ENCODE peak calls at places on chromosome 13, in four cellular contexts. Q is fibroblast of lung, O is ascending aorta, V is endodermal cell. R is an unnamed sample.

GRCh38 chr13:76813874-76814273 is 72.3 kb downstream of the KCTD12 start:
- DNase-seq in Q (no peak), V (no peak), O (no peak), R (peak; percentile 79)

GRCh38 chr13:27258637-27259377 is 7.4 kb downstream of the RPL21 start:
- DNase-seq in O (no peak), V (no peak), Q (no peak), R (no peak)

GRCh38 chr13:23984541-23984940 is 87.2 kb upstream of the C1QTNF9B start:
- DNase-seq in Q (no peak), V (no peak), O (no peak), R (no peak)

GRCh38 chr13:76887070-76887563 is 912 bp upstream of the KCTD12 start:
- DNase-seq in V (peak; percentile 71), Q (no peak), O (no peak), R (peak; percentile 21)

GRCh38 chr13:92727118-92727517 is 499.5 kb upstream of the GPC6 start:
- DNase-seq in V (no peak), O (no peak), Q (peak; percentile 58), R (no peak)

GRCh38 chr13:44601596-44601995 is 25.5 kb upstream of the TSC22D1 start:
- DNase-seq in Q (no peak), V (peak; percentile 78), O (no peak), R (no peak)

GRCh38 chr13:24038846-24039330 is 121.6 kb upstream of the SPATA13 start:
- DNase-seq in Q (no peak), O (no peak), V (no peak), R (no peak)

GRCh38 chr13:49185264-49185663 is 34.9 kb upstream of the MLNR start:
- DNase-seq in V (no peak), Q (no peak), O (no peak), R (no peak)

GRCh38 chr13:57865600-57866294 is 234.2 kb downstream of the PCDH17 start:
- DNase-seq in V (no peak), Q (no peak), O (no peak), R (no peak)

GRCh38 chr13:113766035-113766800 is 7.2 kb downstream of the TMEM255B start:
- DNase-seq in Q (no peak), O (no peak), V (peak; percentile 38), R (no peak)

GRCh38 chr13:32136061-32136460 is 104.5 kb downstream of the FRY start:
- DNase-seq in Q (no peak), V (no peak), O (no peak), R (no peak)

DNA sequence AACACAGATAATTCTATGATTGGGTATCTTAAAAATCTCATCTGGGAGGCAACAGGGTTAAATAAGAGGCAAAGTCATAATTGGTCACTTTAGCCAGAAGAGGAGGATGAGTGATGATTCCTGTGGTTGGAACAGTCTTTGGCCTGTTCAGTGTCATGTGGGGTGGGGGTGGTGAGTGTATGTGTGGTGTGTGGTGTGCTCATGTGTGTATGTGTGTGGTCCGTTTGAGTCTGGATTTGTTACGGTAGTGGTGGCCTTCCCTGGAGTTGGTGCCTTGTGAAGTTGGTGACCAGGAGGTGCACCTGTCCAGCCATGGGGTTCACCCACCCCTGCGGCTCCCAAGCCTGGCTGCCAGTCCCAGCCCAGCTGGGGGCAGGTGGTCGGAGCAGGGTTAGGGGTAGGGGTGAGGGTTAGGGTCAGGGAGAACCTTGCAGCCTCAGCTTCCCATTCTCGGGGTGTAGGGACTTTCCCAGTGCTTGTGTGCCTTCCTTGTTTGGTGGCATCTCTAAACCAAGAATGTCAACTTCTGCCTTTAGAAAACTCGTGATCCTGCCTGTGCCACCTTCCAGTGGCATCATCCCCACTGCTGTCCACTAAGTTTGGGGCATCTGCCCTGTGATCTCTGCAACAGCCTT is 97.5 kb downstream of the RAB20 start:
- DNase-seq in Q (no peak), O (no peak), V (no peak), R (no peak)
- H3K36me3 ChIP-seq in Q (peaks cover 11% of the 10 kb centered on the region), O (peaks cover 99% of the 10 kb centered on the region), V (peaks cover 98% of the 10 kb centered on the region), R (no peaks in the 10 kb centered on the region)

DNA sequence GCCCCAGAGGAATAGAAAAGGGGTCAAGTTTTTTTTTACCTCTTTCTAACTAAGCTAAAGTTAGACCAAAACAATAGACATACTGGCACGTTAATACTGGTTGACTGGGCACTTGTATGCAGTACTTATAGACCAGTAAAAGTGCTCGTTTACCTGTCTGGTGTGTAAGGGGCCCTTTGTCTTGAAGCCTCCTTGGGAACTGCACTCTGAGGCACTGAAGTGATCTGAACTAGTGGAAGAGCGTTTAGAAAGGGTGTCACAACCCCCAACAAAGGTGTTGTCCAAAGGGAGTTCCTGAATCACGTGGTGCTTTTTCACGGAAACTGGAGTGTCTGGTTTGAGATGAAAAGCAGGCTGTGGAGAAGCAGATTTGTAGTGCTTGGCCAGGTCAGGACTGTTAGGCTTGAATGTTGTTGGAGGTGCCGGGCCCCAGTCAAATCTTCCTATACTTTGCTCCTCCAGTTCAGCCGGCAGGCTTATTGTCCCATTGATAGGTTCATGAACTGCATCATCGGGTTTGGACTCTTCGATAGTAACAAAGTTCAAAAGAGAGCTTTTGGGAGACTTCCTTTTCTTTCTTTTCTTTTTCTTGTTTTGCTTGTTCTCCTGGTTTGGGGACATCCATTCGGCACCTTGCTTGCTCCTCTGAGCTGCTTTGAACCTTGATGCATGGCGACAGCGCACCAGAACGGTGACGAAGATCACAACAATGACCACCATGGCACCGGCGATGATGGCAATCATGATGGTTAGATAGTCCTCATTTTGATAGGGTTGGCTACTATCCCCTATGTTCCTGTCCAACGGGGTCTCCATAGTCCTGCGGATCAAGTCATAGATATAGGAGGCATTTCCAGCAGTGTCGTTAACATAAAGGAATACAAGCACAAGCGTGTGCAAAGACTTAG is 4.6 kb downstream of the PCDH9 start:
- DNase-seq in V (no peak), O (no peak), Q (no peak), R (no peak)
- H3K4me3 ChIP-seq in V (no peak overlapping the region), O (peak overlapping the region; percentile 2), Q (no peak overlapping the region), R (no peak overlapping the region)

DNA sequence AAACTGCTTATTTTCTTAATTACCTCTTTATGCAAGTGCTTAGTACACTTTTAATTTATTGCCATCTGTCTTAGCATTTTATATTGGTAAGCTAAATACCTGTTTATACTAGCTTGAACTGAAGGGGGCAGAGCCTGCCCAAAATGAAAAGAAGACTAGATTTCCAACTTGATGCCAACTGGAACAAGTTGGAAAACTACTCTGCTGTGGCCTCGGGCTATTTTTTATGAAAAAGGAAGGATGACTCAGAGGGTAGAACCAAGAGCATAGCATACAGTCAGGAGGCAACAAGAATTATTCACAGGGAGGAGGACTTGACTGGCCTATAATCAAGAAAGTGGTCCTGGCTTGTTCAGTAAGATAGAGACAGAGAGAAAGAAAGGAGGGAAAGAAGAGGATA is 150.3 kb downstream of the NDFIP2 start:
- DNase-seq in Q (peak; percentile 84), V (no peak), O (no peak), R (no peak)
- TF ChIP-seq CTCF in Q (peak; percentile 30), V (peak; percentile 52), O (no peak), R (no peak)

GRCh38 chr13:50991624-50992610 is 82.3 kb downstream of the RNASEH2B start:
- DNase-seq in V (no peak), Q (no peak), O (no peak), R (no peak)
- H3K36me3 ChIP-seq in V (no peaks in the 10 kb centered on the region), Q (no peaks in the 10 kb centered on the region), O (no peaks in the 10 kb centered on the region), R (no peaks in the 10 kb centered on the region)

GRCh38 chr13:35917252-35917941 is 213.8 kb downstream of the DCLK1 start:
- DNase-seq in V (no peak), Q (no peak), O (no peak), R (no peak)
- H3K4me3 ChIP-seq in V (no peak overlapping the region), Q (no peak overlapping the region), O (peak overlapping the region; percentile 16), R (no peak overlapping the region)

GRCh38 chr13:29771247-29771646 is 79.2 kb downstream of the UBL3 start:
- DNase-seq in V (no peak), O (no peak), Q (peak; percentile 56), R (no peak)
- TF ChIP-seq CTCF in V (peak; percentile 78), O (peak; percentile 16), Q (peak; percentile 38), R (no peak)

DNA sequence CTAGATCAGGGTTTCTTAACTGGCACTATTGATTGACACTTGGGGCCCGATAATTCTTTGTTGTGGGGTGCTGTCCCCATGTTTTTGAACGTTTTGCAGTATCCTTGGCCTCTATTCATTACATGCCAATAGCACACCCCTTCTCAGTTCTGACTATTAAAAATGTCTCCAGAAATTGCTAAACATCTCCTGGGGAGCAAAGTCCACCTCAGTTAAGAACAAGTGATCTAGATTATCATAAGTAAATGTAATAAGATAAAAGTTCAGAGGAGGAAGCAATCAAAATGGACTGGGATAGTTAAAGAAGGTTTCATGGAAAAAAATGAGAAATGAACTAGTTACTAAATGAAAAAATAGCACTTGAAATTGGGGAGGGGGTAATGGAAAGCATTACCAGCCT is 98.1 kb upstream of the MIR17HG start:
- DNase-seq in O (no peak), Q (no peak), V (no peak), R (no peak)
- H3K36me3 ChIP-seq in O (no peaks in the 10 kb centered on the region), Q (no peaks in the 10 kb centered on the region), V (no peaks in the 10 kb centered on the region), R (no peaks in the 10 kb centered on the region)

DNA sequence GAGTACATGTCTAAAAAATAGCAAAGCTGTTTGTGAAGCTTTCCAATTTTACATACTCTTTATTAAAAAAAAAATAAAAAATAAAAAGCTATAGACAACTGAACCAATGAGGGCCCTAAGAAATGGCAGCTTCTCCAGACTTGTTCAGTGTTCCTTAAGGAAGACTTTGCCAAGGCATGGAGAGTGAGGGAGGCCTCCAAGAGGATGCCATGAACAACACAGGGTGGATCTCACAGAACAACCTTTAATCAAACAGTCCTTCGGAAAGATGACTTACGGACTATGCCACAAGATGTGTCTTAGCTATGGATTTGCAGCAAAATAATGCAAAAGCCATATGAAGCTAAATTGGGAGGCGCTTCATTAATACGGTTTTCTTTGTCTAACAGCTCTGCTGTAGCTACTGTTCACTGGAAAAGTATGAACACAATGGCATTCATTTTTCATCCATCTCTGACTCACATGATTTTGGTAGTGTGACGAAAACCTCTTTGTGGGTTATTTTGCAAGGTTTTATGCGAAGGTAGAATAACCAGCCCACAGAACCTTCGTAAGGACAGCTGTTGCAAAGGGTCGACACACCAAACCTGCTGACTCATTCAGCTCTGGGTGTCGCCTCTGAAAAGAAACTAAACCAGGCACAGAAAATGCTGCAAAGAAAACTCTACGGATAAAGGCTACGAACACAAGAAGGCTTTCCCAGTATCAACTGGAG is 27.7 kb downstream of the EFNB2 start:
- DNase-seq in Q (peak; percentile 98), V (no peak), O (no peak), R (no peak)
- H3K4me3 ChIP-seq in Q (no peak overlapping the region), V (no peak overlapping the region), O (peak overlapping the region; percentile 33), R (no peak overlapping the region)

GRCh38 chr13:97212540-97213146 is 9.5 kb upstream of the MBNL2 start:
- DNase-seq in O (no peak), Q (peak; percentile 64), V (peak; percentile 67), R (peak; percentile 71)
- TF ChIP-seq CTCF in O (no peak), Q (peak; percentile 77), V (peak; percentile 79), R (no peak)

DNA sequence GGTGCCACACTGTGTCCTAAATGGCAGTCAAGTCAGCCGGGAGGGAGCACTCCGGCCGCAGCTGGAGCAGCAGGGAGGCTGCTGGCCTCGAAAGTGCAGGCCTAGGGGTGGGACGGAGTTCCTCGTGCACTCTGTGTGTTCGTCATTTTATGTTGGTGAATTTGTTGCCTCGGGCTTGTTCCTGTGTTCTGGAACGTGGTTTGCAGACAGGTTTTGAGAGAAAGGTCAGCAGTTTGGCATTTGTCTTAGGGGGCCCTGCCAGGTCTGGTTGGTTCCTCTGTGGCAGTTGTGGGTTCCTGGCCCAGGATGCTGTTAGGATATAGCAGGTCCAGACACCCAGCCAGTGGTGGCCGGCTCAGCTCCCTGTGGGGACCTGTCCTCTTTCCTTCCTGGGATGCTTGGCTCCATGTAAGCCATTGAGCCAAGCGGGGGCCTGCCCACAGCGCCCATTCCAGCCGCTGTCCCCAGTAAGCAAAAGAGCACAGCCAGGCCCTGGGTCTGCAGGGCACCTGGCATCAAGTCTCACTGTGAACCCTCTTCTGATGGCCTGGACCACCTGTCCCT is 30.0 kb downstream of the MPHOSPH8 start:
- DNase-seq in O (no peak), Q (no peak), V (no peak), R (no peak)
- H3K36me3 ChIP-seq in O (peaks cover 96% of the 10 kb centered on the region), Q (peaks cover 21% of the 10 kb centered on the region), V (peaks cover 49% of the 10 kb centered on the region), R (no peaks in the 10 kb centered on the region)

R was measured in mucosa of descending colon.